ENCODE peak calls at places on chromosomes 16 and 17, in five cellular contexts. M is LoVo, I is iPS-NIHi11, V is neural progenitor cell, C is GM04504. Z is an unnamed sample.
A peak's percentile ranks its signal among the peaks of the same experiment; 100 is the strongest.

GRCh38 chr17:4304417-4305027 is 40.7 kb upstream of the ANKFY1 start:
- DNase-seq in M (peak; percentile 48), I (peak; percentile 60), V (peak; percentile 69), C (peak; percentile 13), Z (peak; percentile 58)

GRCh38 chr16:70579248-70579647 is 55.6 kb downstream of the SF3B3 start:
- DNase-seq in M (no peak), I (no peak), V (no peak), C (no peak), Z (no peak)

GRCh38 chr16:85537331-85537788 is 75.8 kb upstream of the GSE1 start:
- DNase-seq in M (no peak), I (no peak), V (no peak), C (no peak), Z (no peak)

GRCh38 chr16:15044286-15044685 is 11.6 kb downstream of the NTAN1 start:
- DNase-seq in M (no peak), I (no peak), V (no peak), C (no peak), Z (no peak)

GRCh38 chr17:48293319-48294192 is 136.5 kb downstream of the SKAP1 start:
- DNase-seq in M (no peak), I (no peak), V (no peak), C (no peak), Z (no peak)

GRCh38 chr17:27473748-27474609 is 17.7 kb downstream of the KSR1 start:
- DNase-seq in M (no peak), I (peak; percentile 3), V (no peak), C (no peak), Z (peak; percentile 76)

GRCh38 chr17:43902190-43902589 is 5.1 kb downstream of the MPP2 start:
- DNase-seq in M (no peak), I (no peak), V (peak; percentile 84), C (no peak), Z (no peak)

GRCh38 chr17:68734202-68734825 is 133.1 kb upstream of the FAM20A start:
- DNase-seq in M (no peak), I (no peak), V (no peak), C (no peak), Z (no peak)

GRCh38 chr17:4161560-4162221 is 18.7 kb downstream of the CYB5D2 start:
- DNase-seq in M (no peak), I (no peak), V (peak; percentile 52), C (no peak), Z (no peak)

GRCh38 chr17:52995127-52995526 is 827.6 kb upstream of the KIF2B start:
- DNase-seq in M (no peak), I (no peak), V (no peak), C (no peak), Z (no peak)

GRCh38 chr17:41739661-41740352 is 5.4 kb upstream of the HAP1 start:
- DNase-seq in M (peak; percentile 42), I (no peak), V (no peak), C (peak; percentile 29), Z (no peak)

GRCh38 chr17:29157310-29157709 is 22.9 kb downstream of the MYO18A start:
- DNase-seq in M (no peak), I (no peak), V (no peak), C (no peak), Z (no peak)

GRCh38 chr16:8678068-8678927 is 3.9 kb downstream of the ABAT start:
- DNase-seq in M (no peak), I (no peak), V (no peak), C (peak; percentile 7), Z (no peak)

GRCh38 chr16:73020409-73020884 is 27.5 kb downstream of the ZFHX3 start:
- DNase-seq in M (peak; percentile 34), I (peak; percentile 38), V (no peak), C (peak; percentile 60), Z (peak; percentile 72)

GRCh38 chr16:3980311-3981111 is 100.0 kb upstream of the CREBBP start:
- DNase-seq in M (peak; percentile 27), I (no peak), V (no peak), C (no peak), Z (no peak)

GRCh38 chr16:8712589-8713361 is 38.4 kb downstream of the ABAT start:
- DNase-seq in M (no peak), I (peak; percentile 59), V (peak; percentile 78), C (no peak), Z (no peak)

GRCh38 chr16:74691093-74691855 is 9.4 kb downstream of the MLKL start:
- DNase-seq in M (no peak), I (no peak), V (no peak), C (no peak), Z (no peak)

GRCh38 chr17:8087075-8087941 is at the start of gene ALOX12B:
- DNase-seq in M (no peak), I (no peak), V (no peak), C (no peak), Z (no peak)

GRCh38 chr17:42110301-42111264 is 1.9 kb downstream of the DHX58 start:
- DNase-seq in M (no peak), I (no peak), V (no peak), C (no peak), Z (no peak)

GRCh38 chr17:21161498-21162393 is 35.0 kb downstream of the DHRS7B start:
- DNase-seq in M (no peak), I (no peak), V (no peak), C (peak; percentile 89), Z (no peak)

GRCh38 chr17:7687072-7687907 is at the start of gene TP53:
- DNase-seq in M (peak; percentile 94), I (peak; percentile 74), V (peak; percentile 96), C (peak; percentile 84), Z (peak; percentile 94)

GRCh38 chr16:30875881-30876791 is 17.7 kb downstream of the BCL7C start:
- DNase-seq in M (no peak), I (no peak), V (peak; percentile 31), C (no peak), Z (no peak)

GRCh38 chr17:49117581-49118230 is 14.9 kb upstream of the B4GALNT2 start:
- DNase-seq in M (no peak), I (no peak), V (no peak), C (no peak), Z (no peak)

GRCh38 chr17:57823469-57824401 is 26.1 kb downstream of the MRPS23 start:
- DNase-seq in M (no peak), I (no peak), V (peak; percentile 32), C (no peak), Z (no peak)

GRCh38 chr17:41366070-41366469 is 3.5 kb downstream of the KRT33B start:
- DNase-seq in M (no peak), I (no peak), V (no peak), C (no peak), Z (no peak)

GRCh38 chr16:88647178-88648070 is 3.4 kb downstream of the CYBA start:
- DNase-seq in M (no peak), I (no peak), V (no peak), C (no peak), Z (no peak)

GRCh38 chr17:7328840-7329359 is at the start of gene NEURL4:
- DNase-seq in M (peak; percentile 19), I (no peak), V (no peak), C (no peak), Z (no peak)

GRCh38 chr17:27980035-27980434 is 62.4 kb upstream of the NLK start:
- DNase-seq in M (no peak), I (no peak), V (no peak), C (peak; percentile 30), Z (no peak)

GRCh38 chr16:30065943-30066881 is 652 bp downstream of the ALDOA start:
- DNase-seq in M (no peak), I (no peak), V (peak; percentile 58), C (no peak), Z (no peak)

Z was measured in heart right ventricle.